ENCODE peak calls at places on chromosome 5, in seven cellular contexts. V, J, B, Y, S, N and M are unnamed samples. For H3K4me1 and H3K36me3, the result is how much of the 10 kb centered on the place peaks cover.

GRCh38 chr5:102807878-102808502 is 52.9 kb downstream of the PAM start:
- DNase-seq in V (no peak), J (no peak), B (no peak), Y (no peak), S (no peak), N (no peak), M (no peak)

GRCh38 chr5:141412853-141413539 is at the start of gene PCDHGA10:
- DNase-seq in V (no peak), J (peak), B (no peak), Y (peak), S (no peak), N (peak), M (peak)

GRCh38 chr5:172145870-172146747 is 41.9 kb downstream of the STK10 start:
- DNase-seq in V (no peak), J (no peak), B (no peak), Y (no peak), S (no peak), N (no peak), M (no peak)

GRCh38 chr5:5026407-5026780 is 113.7 kb upstream of the ADAMTS16 start:
- DNase-seq in V (no peak), J (no peak), B (no peak), Y (no peak), S (no peak), N (no peak), M (no peak)

GRCh38 chr5:96626956-96627355 is 35.2 kb upstream of the CAST start:
- DNase-seq in V (no peak), J (no peak), B (no peak), Y (no peak), S (no peak), N (no peak), M (no peak)

GRCh38 chr5:112742424-112742823 is 4.7 kb downstream of the APC start:
- DNase-seq in V (no peak), J (no peak), B (no peak), Y (no peak), S (no peak), N (no peak), M (no peak)

GRCh38 chr5:115809946-115810345 is 6.5 kb downstream of the CDO1 start:
- DNase-seq in V (no peak), J (no peak), B (no peak), Y (no peak), S (no peak), N (no peak), M (no peak)

GRCh38 chr5:104081232-104081631 is 518.6 kb upstream of the NUDT12 start:
- DNase-seq in V (no peak), J (no peak), B (no peak), Y (no peak), S (no peak), N (no peak), M (no peak)

GRCh38 chr5:68220260-68220659 is 4.7 kb downstream of the PIK3R1 start:
- DNase-seq in V (peak), J (no peak), B (no peak), Y (no peak), S (no peak), N (no peak), M (no peak)

GRCh38 chr5:32272746-32273145 is 40.0 kb downstream of the MTMR12 start:
- DNase-seq in V (peak), J (no peak), B (no peak), Y (no peak), S (no peak), N (no peak), M (no peak)

GRCh38 chr5:113447651-113448050 is 12.9 kb upstream of the TSSK1B start:
- DNase-seq in V (no peak), J (no peak), B (no peak), Y (no peak), S (no peak), N (no peak), M (no peak)

GRCh38 chr5:113058706-113059226 is 82.2 kb downstream of the DCP2 start:
- DNase-seq in V (no peak), J (no peak), B (no peak), Y (no peak), S (no peak), N (no peak), M (no peak)

GRCh38 chr5:78811121-78811832 is 162.7 kb upstream of the LHFPL2 start:
- DNase-seq in V (no peak), J (no peak), B (no peak), Y (no peak), S (no peak), N (no peak), M (no peak)

GRCh38 chr5:173537228-173537627 is 79.2 kb downstream of the BOD1 start:
- DNase-seq in V (no peak), J (no peak), B (no peak), Y (no peak), S (no peak), N (no peak), M (no peak)

GRCh38 chr5:33049298-33049697 is 338.2 kb downstream of the NPR3 start:
- DNase-seq in V (no peak), J (no peak), B (no peak), Y (no peak), S (no peak), N (no peak), M (no peak)

GRCh38 chr5:172869734-172870133 is 35.7 kb downstream of the ERGIC1 start:
- DNase-seq in V (no peak), J (no peak), B (no peak), Y (no peak), S (no peak), N (no peak), M (no peak)

GRCh38 chr5:54254482-54255198 is 55.7 kb downstream of the ARL15 start:
- DNase-seq in V (no peak), J (no peak), B (no peak), Y (no peak), S (no peak), N (peak), M (no peak)

GRCh38 chr5:172688735-172689572 is 47.9 kb downstream of the NEURL1B start:
- DNase-seq in V (peak), J (no peak), B (peak), Y (peak), S (peak), N (peak), M (no peak)

GRCh38 chr5:74034738-74035137 is 408.7 kb downstream of the ARHGEF28 start:
- DNase-seq in V (peak), J (no peak), B (no peak), Y (no peak), S (no peak), N (peak), M (no peak)

GRCh38 chr5:43985411-43985810 is 382.4 kb downstream of the NNT start:
- DNase-seq in V (no peak), J (no peak), B (no peak), Y (no peak), S (no peak), N (no peak), M (no peak)

GRCh38 chr5:123089971-123090640 is 1.1 kb downstream of the PRDM6 start:
- DNase-seq in V (no peak), J (no peak), B (no peak), Y (no peak), S (peak), N (no peak), M (no peak)

GRCh38 chr5:173832386-173832785 is 55.8 kb upstream of the CPEB4 start:
- DNase-seq in V (no peak), J (no peak), B (no peak), Y (no peak), S (no peak), N (no peak), M (no peak)

GRCh38 chr5:150473673-150474358 is 24.3 kb upstream of the RPS14 start:
- DNase-seq in V (peak), J (peak), B (no peak), Y (no peak), S (no peak), N (peak), M (no peak)

GRCh38 chr5:32642276-32643002 is 57.1 kb downstream of the SUB1 start:
- DNase-seq in V (no peak), J (no peak), B (no peak), Y (no peak), S (no peak), N (no peak), M (no peak)

GRCh38 chr5:143258559-143259253 is 144.8 kb downstream of the NR3C1 start:
- DNase-seq in V (no peak), J (no peak), B (no peak), Y (no peak), S (no peak), N (no peak), M (no peak)

GRCh38 chr5:10214036-10214435 is 35.7 kb downstream of the ATPSCKMT start:
- DNase-seq in V (no peak), J (no peak), B (no peak), Y (no peak), S (no peak), N (no peak), M (no peak)

GRCh38 chr5:131542723-131543122 is 92.3 kb downstream of the RAPGEF6 start:
- DNase-seq in V (no peak), J (no peak), B (no peak), Y (no peak), S (no peak), N (no peak), M (no peak)

GRCh38 chr5:28896949-28897348 is 1858.6 kb upstream of the CDH9 start:
- DNase-seq in V (no peak), J (no peak), B (no peak), Y (no peak), S (no peak), N (no peak), M (no peak)

GRCh38 chr5:123438244-123438643 is 15.0 kb upstream of the CEP120 start:
- DNase-seq in V (no peak), J (peak), B (no peak), Y (no peak), S (no peak), N (no peak), M (no peak)

GRCh38 chr5:59423021-59423420 is 470.5 kb downstream of the PDE4D start:
- DNase-seq in V (no peak), J (no peak), B (no peak), Y (no peak), S (no peak), N (no peak), M (no peak)

GRCh38 chr5:143101134-143101533 is 302.4 kb downstream of the NR3C1 start:
- DNase-seq in V (no peak), J (no peak), B (no peak), Y (no peak), S (no peak), N (no peak), M (no peak)

GRCh38 chr5:138654281-138654867 is 79.2 kb upstream of the HSPA9 start:
- DNase-seq in V (no peak), J (no peak), B (no peak), Y (no peak), S (no peak), N (no peak), M (no peak)

GRCh38 chr5:52674815-52675545 is 112.7 kb upstream of the ITGA1 start:
- DNase-seq in V (no peak), J (no peak), B (no peak), Y (no peak), S (no peak), N (no peak), M (no peak)

GRCh38 chr5:14109041-14109747 is 33.9 kb upstream of the TRIO start:
- DNase-seq in V (no peak), J (no peak), B (no peak), Y (peak), S (no peak), N (no peak), M (no peak)

GRCh38 chr5:55636711-55637110 is 75.4 kb downstream of the SLC38A9 start:
- DNase-seq in V (peak), J (no peak), B (peak), Y (no peak), S (no peak), N (peak), M (peak)

GRCh38 chr5:95955996-95956899 is 5.4 kb downstream of the ELL2 start:
- DNase-seq in V (no peak), J (peak), B (no peak), Y (no peak), S (no peak), N (peak), M (no peak)

GRCh38 chr5:14775857-14776256 is 95.7 kb downstream of the ANKH start:
- DNase-seq in V (no peak), J (no peak), B (no peak), Y (peak), S (no peak), N (no peak), M (no peak)

GRCh38 chr5:135539430-135540005 is 3.8 kb upstream of the NEUROG1 start:
- DNase-seq in V (no peak), J (no peak), B (no peak), Y (no peak), S (no peak), N (no peak), M (no peak)

GRCh38 chr5:170469414-170469813 is 34.4 kb upstream of the KCNIP1 start:
- DNase-seq in V (no peak), J (no peak), B (no peak), Y (no peak), S (no peak), N (no peak), M (no peak)

GRCh38 chr5:180976518-180976917 is 12.1 kb upstream of the BTNL3 start:
- DNase-seq in V (no peak), J (no peak), B (no peak), Y (no peak), S (no peak), N (no peak), M (no peak)

GRCh38 chr5:180974612-180975315 is 13.9 kb upstream of the BTNL3 start:
- DNase-seq in V (no peak), J (no peak), B (no peak), Y (no peak), S (no peak), N (no peak), M (no peak)

GRCh38 chr5:180970875-180971274 is 17.8 kb upstream of the BTNL3 start:
- DNase-seq in V (no peak), J (no peak), B (no peak), Y (no peak), S (no peak), N (no peak), M (no peak)

GRCh38 chr5:180977852-180978251 is 10.8 kb upstream of the BTNL3 start:
- DNase-seq in V (no peak), J (peak), B (no peak), Y (peak), S (no peak), N (no peak), M (no peak)

DNA sequence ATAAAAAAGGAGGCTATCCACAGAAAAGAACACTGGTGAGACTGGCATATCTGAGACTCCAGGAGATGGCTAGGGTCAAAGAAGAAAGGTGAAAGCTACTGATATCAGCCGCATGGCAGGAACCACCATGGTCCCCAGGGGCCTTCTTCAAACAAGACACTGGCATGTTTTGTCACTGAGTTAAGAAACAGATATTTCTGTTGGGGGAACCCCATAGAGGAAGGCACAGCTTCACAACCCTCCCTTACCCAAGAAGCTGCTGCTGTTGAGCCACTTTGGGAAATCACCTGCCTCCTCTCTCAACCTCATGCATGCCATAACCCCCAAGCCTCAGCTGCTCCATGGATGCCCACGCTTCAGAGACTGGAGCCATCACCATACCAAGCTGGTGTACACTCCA is 13.3 kb upstream of the BTNL3 start:
- DNase-seq in V (no peak), J (no peak), B (no peak), Y (no peak), S (no peak), N (no peak), M (no peak)
- H3K4me1 ChIP-seq in V (under half), J (under half), B (under half), Y (under half), S (under half), N (under half), M (under half)

GRCh38 chr5:2291146-2291840 is 408.6 kb upstream of the IRX4 start:
- DNase-seq in V (no peak), J (no peak), B (no peak), Y (no peak), S (peak), N (no peak), M (no peak)
- TF ChIP-seq POLR2A in V (no peak), J (no peak), B (no peak), Y (no peak), S (no peak), N (no peak), M (no peak)

DNA sequence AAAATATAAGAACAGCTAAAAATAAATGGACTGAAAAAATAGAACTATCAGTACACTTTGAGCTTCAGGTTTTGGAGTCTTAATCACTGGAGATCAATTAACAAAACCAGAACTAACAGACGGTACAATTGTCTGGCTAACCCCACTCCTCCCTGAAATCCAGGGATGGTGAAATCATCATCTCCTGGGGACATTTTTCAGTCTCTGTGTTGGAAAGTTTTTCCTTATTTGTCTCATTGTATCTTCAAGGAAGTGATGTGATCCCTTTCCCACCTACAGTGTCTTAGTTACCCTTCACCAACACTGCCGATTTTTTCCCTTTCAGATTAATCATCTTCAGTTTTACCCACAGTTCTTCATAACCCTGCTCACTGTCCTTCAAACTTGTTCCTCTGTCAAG is 81.9 kb downstream of the MAP1B start:
- DNase-seq in V (no peak), J (no peak), B (no peak), Y (no peak), S (no peak), N (no peak), M (no peak)
- H3K36me3 ChIP-seq in V (under half), J (under half), B (under half), Y (under half), S (under half), N (under half), M (under half)

GRCh38 chr5:159043551-159043950 is 56.2 kb downstream of the EBF1 start:
- DNase-seq in V (no peak), J (no peak), B (no peak), Y (no peak), S (no peak), N (no peak), M (no peak)
- H3K4me1 ChIP-seq in V (under half), J (under half), B (under half), Y (under half), S (under half), N (under half), M (under half)

GRCh38 chr5:395921-396714 is 46.9 kb upstream of the EXOC3 start:
- DNase-seq in V (no peak), J (no peak), B (no peak), Y (no peak), S (peak), N (peak), M (no peak)
- TF ChIP-seq POLR2A in V (no peak), J (no peak), B (no peak), Y (no peak), S (no peak), N (no peak), M (no peak)

DNA sequence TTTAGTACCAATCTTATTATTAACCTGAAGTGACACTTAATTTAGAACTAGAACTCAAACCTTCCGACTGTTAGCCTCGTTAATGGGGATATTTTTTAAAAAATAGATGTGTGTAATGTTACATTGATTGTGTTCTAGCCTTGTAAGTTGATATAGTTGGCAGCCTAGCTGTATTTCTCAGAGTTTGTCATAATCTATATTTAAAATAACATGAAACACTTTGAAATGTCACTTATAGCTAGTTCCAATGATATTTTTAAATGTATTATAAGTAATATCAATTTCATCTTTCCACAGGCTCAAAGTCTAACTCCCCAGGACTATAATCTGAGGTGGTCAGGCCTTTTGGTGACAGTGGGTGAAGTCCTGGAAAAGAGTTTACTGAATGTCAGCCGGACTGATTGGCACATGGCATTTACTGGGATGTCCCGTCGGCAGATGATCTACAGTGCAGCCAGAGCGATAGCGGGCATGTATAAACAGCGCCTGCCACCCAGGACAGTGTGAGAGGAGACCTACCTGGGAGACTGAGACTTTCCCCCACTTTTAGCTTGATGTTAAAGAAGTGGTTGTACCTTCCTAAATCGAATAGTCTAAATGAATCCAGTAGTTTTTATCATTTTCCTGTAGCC is 34.1 kb downstream of the PRRC1 start:
- DNase-seq in V (no peak), J (no peak), B (no peak), Y (no peak), S (no peak), N (no peak), M (no peak)
- H3K36me3 ChIP-seq in V (under half), J (under half), B (under half), Y (half or more), S (under half), N (under half), M (under half)

GRCh38 chr5:107655836-107656235 is 14.9 kb downstream of the EFNA5 start:
- DNase-seq in V (peak), J (no peak), B (no peak), Y (no peak), S (no peak), N (no peak), M (no peak)
- H3K4me1 ChIP-seq in V (under half), J (under half), B (under half), Y (under half), S (under half), N (under half), M (under half)